ENCODE peak calls at places on chromosomes 7 and 10, in seven cellular contexts. One of them, this sample, is unnamed.

GRCh38 chr10:60096761-60097513 is 190.6 kb upstream of the CCDC6 start:
- DNase-seq in K562: no peak
- DNase-seq in HepG2: no peak
- DNase-seq in GM12892: no peak
- DNase-seq in SK-N-SH: no peak
- DNase-seq in H1: no peak
- DNase-seq in GM12878: no peak
- DNase-seq in this sample: no peak

GRCh38 chr7:117857718-117858117 is 15.5 kb downstream of the CTTNBP2 start:
- DNase-seq in SK-N-SH: no peak
- DNase-seq in K562: no peak
- DNase-seq in H1: no peak
- DNase-seq in GM12892: no peak
- DNase-seq in HepG2: no peak
- DNase-seq in GM12878: no peak
- DNase-seq in this sample: no peak

GRCh38 chr10:4824791-4825310 is 1.2 kb upstream of the AKR1E2 start:
- DNase-seq in SK-N-SH: no peak
- DNase-seq in K562: no peak
- DNase-seq in HepG2: no peak
- DNase-seq in H1: no peak
- DNase-seq in GM12892: no peak
- DNase-seq in GM12878: no peak
- DNase-seq in this sample: no peak

GRCh38 chr10:125765835-125766234 is 9.8 kb downstream of the MMP21 start:
- DNase-seq in GM12892: no peak
- DNase-seq in H1: no peak
- DNase-seq in GM12878: no peak
- DNase-seq in SK-N-SH: no peak
- DNase-seq in HepG2: no peak
- DNase-seq in K562: no peak
- DNase-seq in this sample: no peak

GRCh38 chr7:985915-986741 is 3.1 kb downstream of the CYP2W1 start:
- DNase-seq in HepG2: no peak
- DNase-seq in GM12878: no peak
- DNase-seq in K562: peak; percentile 56
- DNase-seq in H1: no peak
- DNase-seq in SK-N-SH: peak; percentile 70
- DNase-seq in GM12892: no peak
- DNase-seq in this sample: no peak

GRCh38 chr10:125102821-125103220 is 57.5 kb downstream of the CTBP2 start:
- DNase-seq in SK-N-SH: no peak
- DNase-seq in H1: no peak
- DNase-seq in GM12878: no peak
- DNase-seq in HepG2: no peak
- DNase-seq in K562: no peak
- DNase-seq in GM12892: no peak
- DNase-seq in this sample: no peak

GRCh38 chr10:13788701-13789447 is 202.1 kb downstream of the PRPF18 start:
- DNase-seq in GM12892: no peak
- DNase-seq in H1: no peak
- DNase-seq in SK-N-SH: no peak
- DNase-seq in GM12878: no peak
- DNase-seq in K562: no peak
- DNase-seq in HepG2: no peak
- DNase-seq in this sample: no peak

GRCh38 chr7:2044311-2044882 is 188.3 kb downstream of the MAD1L1 start:
- DNase-seq in GM12878: no peak
- DNase-seq in SK-N-SH: no peak
- DNase-seq in H1: no peak
- DNase-seq in K562: no peak
- DNase-seq in GM12892: no peak
- DNase-seq in HepG2: no peak
- DNase-seq in this sample: no peak

GRCh38 chr10:31770307-31770902 is 158.2 kb downstream of the ARHGAP12 start:
- DNase-seq in GM12892: peak; percentile 56
- DNase-seq in SK-N-SH: peak; percentile 73
- DNase-seq in K562: peak; percentile 67
- DNase-seq in HepG2: peak; percentile 10
- DNase-seq in H1: no peak
- DNase-seq in GM12878: no peak
- DNase-seq in this sample: peak; percentile 59

GRCh38 chr10:60733189-60733815 is 45.0 kb upstream of the CDK1 start:
- DNase-seq in K562: peak; percentile 20
- DNase-seq in HepG2: no peak
- DNase-seq in H1: peak; percentile 81
- DNase-seq in SK-N-SH: peak; percentile 84
- DNase-seq in GM12878: no peak
- DNase-seq in GM12892: peak; percentile 27
- DNase-seq in this sample: peak; percentile 42

GRCh38 chr10:46526682-46527038 is 29.8 kb downstream of the GPRIN2 start:
- DNase-seq in GM12878: no peak
- DNase-seq in K562: no peak
- DNase-seq in SK-N-SH: peak; percentile 45
- DNase-seq in H1: no peak
- DNase-seq in HepG2: no peak
- DNase-seq in GM12892: no peak
- DNase-seq in this sample: no peak

GRCh38 chr10:35262436-35262835 is 73.9 kb upstream of the CCNY start:
- DNase-seq in HepG2: no peak
- DNase-seq in SK-N-SH: no peak
- DNase-seq in K562: no peak
- DNase-seq in GM12878: no peak
- DNase-seq in H1: no peak
- DNase-seq in GM12892: no peak
- DNase-seq in this sample: no peak

GRCh38 chr7:134639061-134639460 is 7.6 kb upstream of the BPGM start:
- DNase-seq in SK-N-SH: no peak
- DNase-seq in K562: no peak
- DNase-seq in H1: no peak
- DNase-seq in GM12892: no peak
- DNase-seq in HepG2: no peak
- DNase-seq in GM12878: no peak
- DNase-seq in this sample: no peak

GRCh38 chr10:63501954-63502353 is 19.2 kb upstream of the REEP3 start:
- DNase-seq in GM12892: no peak
- DNase-seq in K562: no peak
- DNase-seq in GM12878: no peak
- DNase-seq in H1: no peak
- DNase-seq in SK-N-SH: no peak
- DNase-seq in HepG2: no peak
- DNase-seq in this sample: no peak

GRCh38 chr7:158572000-158572828 is 15.4 kb downstream of the PTPRN2 start:
- DNase-seq in K562: no peak
- DNase-seq in HepG2: peak; percentile 27
- DNase-seq in SK-N-SH: peak; percentile 84
- DNase-seq in GM12878: no peak
- DNase-seq in GM12892: no peak
- DNase-seq in H1: no peak
- DNase-seq in this sample: no peak

DNA sequence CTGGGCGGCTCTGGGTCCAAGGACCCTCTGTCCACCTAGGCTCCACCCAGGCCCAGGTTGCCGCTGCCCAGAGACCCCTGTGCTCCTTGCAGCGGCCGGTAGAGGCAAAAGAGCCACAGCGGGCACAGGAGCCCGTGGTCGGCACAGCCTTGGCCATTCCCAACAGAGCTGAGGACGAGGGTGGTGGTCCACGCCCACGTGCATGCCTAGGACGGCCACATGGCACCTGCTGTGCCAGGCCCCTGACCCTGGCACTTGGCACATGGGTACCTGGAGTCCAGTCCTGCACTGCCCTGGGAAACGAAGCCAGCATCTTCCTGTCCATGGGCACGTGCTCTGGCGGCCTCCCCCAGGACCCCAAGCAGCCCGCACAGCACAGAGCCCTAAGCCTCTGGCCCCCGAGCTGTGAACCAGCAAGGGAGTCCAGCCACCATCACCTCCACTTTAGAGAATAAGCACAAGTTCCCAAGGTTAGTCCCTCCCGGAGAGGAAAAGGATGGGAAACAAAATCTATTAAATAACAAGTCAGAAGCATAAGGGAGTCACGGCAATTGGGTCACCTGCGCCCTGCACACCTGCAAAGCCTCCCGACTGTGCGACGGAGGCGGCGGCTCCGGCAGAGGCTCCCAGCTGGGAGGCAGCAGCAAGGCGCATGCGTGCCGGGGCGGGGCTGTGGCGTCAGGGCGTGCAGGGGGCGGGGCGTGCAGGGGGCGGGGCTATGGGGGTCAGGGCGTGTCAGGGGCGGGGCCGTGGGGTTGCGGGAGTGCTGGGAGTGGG is 59.1 kb downstream of the STK32C start:
- DNase-seq in GM12892: peak; percentile 66
- DNase-seq in H1: peak; percentile 87
- DNase-seq in K562: peak; percentile 96
- DNase-seq in HepG2: no peak
- DNase-seq in SK-N-SH: peak; percentile 95
- DNase-seq in GM12878: no peak
- DNase-seq in this sample: no peak
- TF ChIP-seq POLR2AphosphoS5 in GM12892: no peak
- TF ChIP-seq POLR2AphosphoS5 in H1: no peak
- TF ChIP-seq POLR2AphosphoS5 in K562: no peak
- TF ChIP-seq POLR2AphosphoS5 in HepG2: no peak
- TF ChIP-seq POLR2AphosphoS5 in SK-N-SH: no peak
- TF ChIP-seq POLR2AphosphoS5 in GM12878: no peak
- TF ChIP-seq POLR2AphosphoS5 in this sample: no peak

DNA sequence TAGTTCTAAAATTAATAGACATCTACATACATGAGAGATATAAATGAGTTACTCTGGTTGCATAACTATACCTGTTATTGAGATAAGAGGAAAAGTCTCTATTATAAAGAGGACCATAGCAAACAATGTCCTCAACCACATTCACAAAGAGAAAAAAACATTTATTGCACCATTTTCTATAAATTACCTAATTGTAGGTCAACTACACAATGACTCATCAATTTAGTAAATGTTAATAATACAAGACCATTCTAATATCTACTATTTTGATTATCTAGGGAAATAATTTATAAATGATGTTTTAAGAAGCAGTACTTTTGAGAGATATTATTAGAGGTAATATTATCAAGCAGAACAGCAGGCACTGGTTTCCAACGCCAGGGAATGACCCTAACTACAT is 246.1 kb downstream of the AGMO start:
- DNase-seq in SK-N-SH: no peak
- DNase-seq in H1: no peak
- DNase-seq in K562: no peak
- DNase-seq in GM12892: no peak
- DNase-seq in GM12878: no peak
- DNase-seq in HepG2: no peak
- DNase-seq in this sample: no peak
- TF ChIP-seq TAF1 in SK-N-SH: no peak
- TF ChIP-seq TAF1 in H1: no peak
- TF ChIP-seq TAF1 in K562: no peak
- TF ChIP-seq TAF1 in GM12892: no peak
- TF ChIP-seq TAF1 in GM12878: no peak
- TF ChIP-seq TAF1 in HepG2: no peak
- TF ChIP-seq TAF1 in this sample: no peak

GRCh38 chr7:83201355-83201754 is 38.7 kb upstream of the PCLO start:
- DNase-seq in H1: no peak
- DNase-seq in HepG2: no peak
- DNase-seq in K562: no peak
- DNase-seq in SK-N-SH: no peak
- DNase-seq in GM12878: no peak
- DNase-seq in GM12892: no peak
- DNase-seq in this sample: no peak

GRCh38 chr7:83210459-83210858 is 47.8 kb upstream of the PCLO start:
- DNase-seq in GM12878: no peak
- DNase-seq in K562: no peak
- DNase-seq in GM12892: no peak
- DNase-seq in HepG2: no peak
- DNase-seq in SK-N-SH: no peak
- DNase-seq in H1: no peak
- DNase-seq in this sample: no peak

GRCh38 chr7:83204715-83205114 is 42.0 kb upstream of the PCLO start:
- DNase-seq in HepG2: no peak
- DNase-seq in SK-N-SH: no peak
- DNase-seq in GM12892: no peak
- DNase-seq in H1: no peak
- DNase-seq in GM12878: no peak
- DNase-seq in K562: no peak
- DNase-seq in this sample: no peak
- TF ChIP-seq POLR2AphosphoS5 in HepG2: no peak
- TF ChIP-seq POLR2AphosphoS5 in SK-N-SH: no peak
- TF ChIP-seq POLR2AphosphoS5 in GM12892: no peak
- TF ChIP-seq POLR2AphosphoS5 in H1: no peak
- TF ChIP-seq POLR2AphosphoS5 in GM12878: no peak
- TF ChIP-seq POLR2AphosphoS5 in K562: no peak
- TF ChIP-seq POLR2AphosphoS5 in this sample: no peak

GRCh38 chr10:116356833-116357232 is 32.6 kb downstream of the CCDC172 start:
- DNase-seq in HepG2: no peak
- DNase-seq in H1: no peak
- DNase-seq in GM12892: no peak
- DNase-seq in K562: no peak
- DNase-seq in SK-N-SH: no peak
- DNase-seq in GM12878: no peak
- DNase-seq in this sample: no peak

GRCh38 chr10:116352125-116352524 is 27.9 kb downstream of the CCDC172 start:
- DNase-seq in HepG2: no peak
- DNase-seq in K562: no peak
- DNase-seq in GM12878: no peak
- DNase-seq in GM12892: no peak
- DNase-seq in H1: no peak
- DNase-seq in SK-N-SH: no peak
- DNase-seq in this sample: no peak

DNA sequence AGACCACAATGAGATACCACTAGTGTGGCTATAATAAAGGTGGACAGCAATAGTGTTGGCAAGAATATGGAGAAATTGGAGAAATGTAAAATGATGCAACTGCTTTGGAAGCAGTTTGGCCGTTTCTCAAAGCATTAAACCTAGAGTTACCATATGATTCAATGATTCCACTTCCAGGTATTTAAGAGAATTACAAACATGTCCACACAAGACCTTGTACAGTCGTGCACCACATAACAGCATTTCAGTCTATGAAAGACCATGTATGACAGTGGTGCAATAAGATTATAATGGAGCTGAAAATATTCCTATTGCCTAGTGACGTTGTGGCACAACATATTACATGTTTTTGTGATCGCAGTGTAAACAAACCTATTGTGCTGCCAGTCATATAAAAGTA is 29.6 kb downstream of the CCDC172 start:
- DNase-seq in GM12892: no peak
- DNase-seq in HepG2: no peak
- DNase-seq in H1: no peak
- DNase-seq in K562: no peak
- DNase-seq in SK-N-SH: no peak
- DNase-seq in GM12878: no peak
- DNase-seq in this sample: no peak
- TF ChIP-seq TAF1 in GM12892: no peak
- TF ChIP-seq TAF1 in HepG2: no peak
- TF ChIP-seq TAF1 in H1: no peak
- TF ChIP-seq TAF1 in K562: no peak
- TF ChIP-seq TAF1 in SK-N-SH: no peak
- TF ChIP-seq TAF1 in GM12878: no peak
- TF ChIP-seq TAF1 in this sample: no peak

GRCh38 chr10:102802920-102803534 is 34.2 kb downstream of the CYP17A1 start:
- DNase-seq in GM12892: no peak
- DNase-seq in H1: no peak
- DNase-seq in K562: no peak
- DNase-seq in SK-N-SH: no peak
- DNase-seq in GM12878: peak; percentile 38
- DNase-seq in HepG2: no peak
- DNase-seq in this sample: no peak
- TF ChIP-seq POLR2AphosphoS5 in GM12892: no peak
- TF ChIP-seq POLR2AphosphoS5 in H1: no peak
- TF ChIP-seq POLR2AphosphoS5 in K562: no peak
- TF ChIP-seq POLR2AphosphoS5 in SK-N-SH: no peak
- TF ChIP-seq POLR2AphosphoS5 in GM12878: no peak
- TF ChIP-seq POLR2AphosphoS5 in HepG2: no peak
- TF ChIP-seq POLR2AphosphoS5 in this sample: no peak

GRCh38 chr10:49655099-49655498 is 24.4 kb upstream of the C10orf53 start:
- DNase-seq in GM12892: no peak
- DNase-seq in SK-N-SH: no peak
- DNase-seq in K562: no peak
- DNase-seq in GM12878: no peak
- DNase-seq in H1: peak; percentile 35
- DNase-seq in HepG2: no peak
- DNase-seq in this sample: no peak
- TF ChIP-seq TAF1 in GM12892: no peak
- TF ChIP-seq TAF1 in SK-N-SH: no peak
- TF ChIP-seq TAF1 in K562: no peak
- TF ChIP-seq TAF1 in GM12878: no peak
- TF ChIP-seq TAF1 in H1: no peak
- TF ChIP-seq TAF1 in HepG2: no peak
- TF ChIP-seq TAF1 in this sample: no peak